ENCODE peak calls at places on chromosomes 5 and 9, in seven cellular contexts. L, K, C, S, I, E and U are unnamed samples.

GRCh38 chr5:142063878-142064331 is 44.7 kb upstream of the NDFIP1 start:
- DNase-seq in L (peak; percentile 81), S (peak; percentile 87), C (peak; percentile 3), K (no peak), I (peak; percentile 70), E (peak; percentile 73), U (peak; percentile 74)

GRCh38 chr9:15453956-15454355 is 31.3 kb downstream of the SNAPC3 start:
- DNase-seq in I (no peak), E (no peak), L (no peak), C (no peak), K (no peak), S (no peak), U (no peak)

GRCh38 chr5:131595088-131596033 is 39.7 kb downstream of the RAPGEF6 start:
- DNase-seq in I (no peak), C (no peak), S (no peak), E (no peak), K (no peak), L (no peak), U (no peak)

GRCh38 chr5:172688735-172689572 is 47.9 kb downstream of the NEURL1B start:
- DNase-seq in I (no peak), C (no peak), E (no peak), K (no peak), L (peak; percentile 53), S (peak; percentile 55), U (no peak)

GRCh38 chr9:127968717-127969383 is 11.9 kb downstream of the EEIG1 start:
- DNase-seq in E (no peak), S (peak; percentile 82), L (peak; percentile 80), K (no peak), C (no peak), I (peak; percentile 79), U (peak; percentile 73)

GRCh38 chr9:134519403-134520070 is 122.1 kb upstream of the COL5A1 start:
- DNase-seq in E (no peak), K (no peak), I (no peak), L (no peak), S (no peak), C (no peak), U (no peak)

GRCh38 chr9:133105461-133105770 is 15.6 kb downstream of the RALGDS start:
- DNase-seq in S (no peak), K (peak; percentile 30), L (no peak), E (no peak), I (no peak), C (no peak), U (no peak)

GRCh38 chr5:135561266-135561665 is 17.5 kb downstream of the CXCL14 start:
- DNase-seq in S (no peak), I (no peak), C (no peak), K (no peak), L (no peak), E (no peak), U (no peak)

GRCh38 chr9:97714435-97714834 is 17.3 kb upstream of the XPA start:
- DNase-seq in L (no peak), C (no peak), I (peak; percentile 58), E (no peak), K (no peak), S (peak; percentile 25), U (peak; percentile 8)

GRCh38 chr9:69131682-69132081 is 42.4 kb upstream of the TJP2 start:
- DNase-seq in C (no peak), E (no peak), L (no peak), K (no peak), S (peak; percentile 97), I (peak; percentile 98), U (peak; percentile 15)

GRCh38 chr5:57450991-57451876 is 31.4 kb downstream of the ACTBL2 start:
- DNase-seq in L (no peak), E (no peak), K (no peak), C (no peak), I (peak; percentile 73), S (peak; percentile 97), U (peak; percentile 24)

GRCh38 chr9:114016101-114016500 is 62.0 kb downstream of the AMBP start:
- DNase-seq in K (no peak), C (no peak), E (no peak), L (no peak), I (no peak), S (no peak), U (no peak)

GRCh38 chr5:140401362-140402257 is at the start of gene ANKHD1:
- DNase-seq in C (peak; percentile 95), L (peak; percentile 98), E (peak; percentile 100), S (peak; percentile 100), K (peak; percentile 99), I (peak; percentile 100), U (peak; percentile 100)
- H3K4me3 ChIP-seq in C (peak within 1 kb of the TSS; percentile 91), L (peak within 1 kb of the TSS; percentile 94), E (peak within 1 kb of the TSS; percentile 81), S (peak within 1 kb of the TSS; percentile 91), K (peak within 1 kb of the TSS; percentile 99), I (peak within 1 kb of the TSS; percentile 97), U (peak within 1 kb of the TSS; percentile 94)

GRCh38 chr9:138069731-138070456 is 192.3 kb downstream of the CACNA1B start:
- DNase-seq in I (no peak), L (no peak), S (no peak), E (no peak), C (no peak), K (no peak), U (no peak)

GRCh38 chr9:138068601-138069035 is 191.0 kb downstream of the CACNA1B start:
- DNase-seq in I (no peak), K (no peak), E (no peak), C (no peak), L (no peak), S (no peak), U (no peak)

GRCh38 chr9:138066049-138066448 is 188.5 kb downstream of the CACNA1B start:
- DNase-seq in E (no peak), L (no peak), S (no peak), I (no peak), K (no peak), C (no peak), U (no peak)

GRCh38 chr9:138065287-138065686 is 187.7 kb downstream of the CACNA1B start:
- DNase-seq in K (no peak), E (no peak), C (no peak), L (no peak), S (no peak), I (no peak), U (no peak)

GRCh38 chr9:138067594-138068367 is 190.2 kb downstream of the CACNA1B start:
- DNase-seq in I (no peak), S (no peak), E (no peak), L (no peak), C (no peak), K (no peak), U (no peak)
- H3K9me3 ChIP-seq in I (no peaks in the 10 kb centered on the region), S (no peaks in the 10 kb centered on the region), E (peaks cover 14% of the 10 kb centered on the region), L (no peaks in the 10 kb centered on the region), C (no peaks in the 10 kb centered on the region), K (no peaks in the 10 kb centered on the region), U (no peaks in the 10 kb centered on the region)

GRCh38 chr5:33470544-33470943 is 29.8 kb downstream of the TARS1 start:
- DNase-seq in I (peak; percentile 81), E (peak; percentile 12), K (no peak), L (no peak), C (no peak), S (peak; percentile 80), U (no peak)

GRCh38 chr5:33468811-33469435 is 28.2 kb downstream of the TARS1 start:
- DNase-seq in C (no peak), L (no peak), K (no peak), S (no peak), I (no peak), E (no peak), U (no peak)

GRCh38 chr5:33462456-33462855 is 21.7 kb downstream of the TARS1 start:
- DNase-seq in K (no peak), L (no peak), E (no peak), S (no peak), I (no peak), C (no peak), U (no peak)

GRCh38 chr5:33460210-33460609 is 19.4 kb downstream of the TARS1 start:
- DNase-seq in S (no peak), L (no peak), C (no peak), E (no peak), K (no peak), I (no peak), U (no peak)

GRCh38 chr5:33465120-33465519 is 24.4 kb downstream of the TARS1 start:
- DNase-seq in C (no peak), I (no peak), L (no peak), E (no peak), K (no peak), S (no peak), U (no peak)
- H3K36me3 ChIP-seq in C (peaks cover 88% of the 10 kb centered on the region), I (peaks cover 24% of the 10 kb centered on the region), L (peaks cover 100% of the 10 kb centered on the region), E (peaks cover 25% of the 10 kb centered on the region), K (peaks cover 100% of the 10 kb centered on the region), S (peaks cover 90% of the 10 kb centered on the region), U (peaks cover 95% of the 10 kb centered on the region)

DNA sequence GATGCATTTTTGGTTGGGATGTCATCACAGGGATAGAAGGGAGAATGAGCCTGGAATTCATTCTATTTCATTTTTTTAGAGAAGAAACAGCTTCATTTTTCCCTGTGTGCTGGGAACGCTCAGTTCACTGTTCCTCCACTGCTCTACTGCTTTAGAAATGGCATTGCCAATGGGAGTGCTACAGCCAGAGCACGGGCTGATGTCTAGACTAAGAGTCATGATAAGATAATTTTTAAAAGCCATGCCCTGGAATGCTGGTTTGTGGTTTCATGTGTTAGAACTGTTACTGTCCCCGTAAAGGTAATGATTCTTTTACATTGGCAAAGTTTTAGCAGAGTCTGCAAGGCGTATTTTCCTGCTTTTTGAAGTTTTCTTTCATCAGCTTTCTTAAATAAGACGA is 119.6 kb downstream of the SEMA6A start:
- DNase-seq in C (no peak), I (no peak), L (no peak), E (no peak), K (no peak), S (peak; percentile 47), U (no peak)
- H3K4me3 ChIP-seq in C (no peak overlapping the region), I (no peak overlapping the region), L (no peak overlapping the region), E (no peak overlapping the region), K (no peak overlapping the region), S (no peak overlapping the region), U (no peak overlapping the region)

DNA sequence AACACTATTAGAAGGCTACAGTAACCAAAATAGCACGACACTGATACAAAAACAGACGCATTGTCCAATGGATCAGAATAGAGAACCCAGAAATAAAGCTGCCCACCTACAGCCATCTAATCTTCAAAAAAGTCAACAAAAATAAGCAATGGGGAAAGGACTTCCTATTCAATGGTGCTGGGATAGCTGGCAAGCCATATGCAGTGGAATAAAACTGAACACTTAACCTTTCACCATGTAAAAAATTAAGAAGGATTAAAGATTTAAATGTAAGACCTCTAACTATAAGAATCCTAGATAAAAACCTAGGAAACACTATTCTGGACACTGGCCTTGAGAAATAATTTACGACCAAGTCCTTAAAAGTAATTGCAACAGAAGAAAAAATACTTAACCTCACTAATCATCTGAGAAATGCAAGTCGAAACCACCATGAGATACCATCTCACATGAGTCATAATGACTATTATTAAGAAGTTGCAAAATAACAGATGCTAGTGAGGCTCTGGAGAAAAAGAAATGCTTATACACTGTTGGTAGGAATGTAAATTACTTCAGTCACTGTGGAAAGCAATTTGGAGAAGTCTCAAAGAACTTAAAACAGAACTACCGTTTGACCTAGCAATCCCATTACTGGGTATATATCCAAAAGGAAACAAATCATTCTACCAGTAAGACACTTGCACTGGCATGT is 203.3 kb upstream of the CDH9 start:
- DNase-seq in C (no peak), S (peak; percentile 97), K (no peak), L (no peak), E (no peak), I (peak; percentile 98), U (no peak)
- H3K9me3 ChIP-seq in C (no peaks in the 10 kb centered on the region), S (no peaks in the 10 kb centered on the region), K (no peaks in the 10 kb centered on the region), L (no peaks in the 10 kb centered on the region), E (no peaks in the 10 kb centered on the region), I (no peaks in the 10 kb centered on the region), U (peaks cover 8% of the 10 kb centered on the region)